ENCODE peak calls at places on chromosomes 13 and 19, in six cellular contexts. T, B, D, K, Q and H are unnamed samples.

GRCh38 chr13:75705395-75705794 is 69.3 kb downstream of the LMO7 start:
- DNase-seq in K (no peak), B (no peak), T (no peak), Q (no peak), D (peak), H (no peak)

GRCh38 chr13:74288361-74288911 is 154.2 kb upstream of the KLF12 start:
- DNase-seq in T (peak), D (peak), K (no peak), B (peak), Q (peak), H (no peak)

GRCh38 chr13:75607447-75607846 is 28.7 kb upstream of the LMO7 start:
- DNase-seq in Q (no peak), K (no peak), D (peak), B (no peak), T (no peak), H (no peak)

GRCh38 chr13:94344126-94344863 is 135.2 kb downstream of the DCT start:
- DNase-seq in K (no peak), B (no peak), T (no peak), D (no peak), Q (no peak), H (no peak)

GRCh38 chr13:23321534-23322241 is 111.8 kb downstream of the SACS start:
- DNase-seq in B (no peak), D (peak), K (no peak), T (no peak), Q (no peak), H (peak)

GRCh38 chr19:35451278-35452096 is 3.4 kb downstream of the FFAR2 start:
- DNase-seq in T (no peak), Q (no peak), D (no peak), K (no peak), B (no peak), H (peak)

GRCh38 chr13:51825165-51825592 is 19.8 kb downstream of the TMEM272 start:
- DNase-seq in K (no peak), T (no peak), Q (no peak), B (no peak), D (peak), H (peak)

GRCh38 chr13:101211261-101211660 is 205.0 kb downstream of the NALCN start:
- DNase-seq in K (no peak), D (peak), Q (no peak), B (no peak), T (no peak), H (no peak)

GRCh38 chr19:16216744-16217670 is 19.3 kb downstream of the AP1M1 start:
- DNase-seq in Q (no peak), K (no peak), D (no peak), B (peak), T (peak), H (no peak)

DNA sequence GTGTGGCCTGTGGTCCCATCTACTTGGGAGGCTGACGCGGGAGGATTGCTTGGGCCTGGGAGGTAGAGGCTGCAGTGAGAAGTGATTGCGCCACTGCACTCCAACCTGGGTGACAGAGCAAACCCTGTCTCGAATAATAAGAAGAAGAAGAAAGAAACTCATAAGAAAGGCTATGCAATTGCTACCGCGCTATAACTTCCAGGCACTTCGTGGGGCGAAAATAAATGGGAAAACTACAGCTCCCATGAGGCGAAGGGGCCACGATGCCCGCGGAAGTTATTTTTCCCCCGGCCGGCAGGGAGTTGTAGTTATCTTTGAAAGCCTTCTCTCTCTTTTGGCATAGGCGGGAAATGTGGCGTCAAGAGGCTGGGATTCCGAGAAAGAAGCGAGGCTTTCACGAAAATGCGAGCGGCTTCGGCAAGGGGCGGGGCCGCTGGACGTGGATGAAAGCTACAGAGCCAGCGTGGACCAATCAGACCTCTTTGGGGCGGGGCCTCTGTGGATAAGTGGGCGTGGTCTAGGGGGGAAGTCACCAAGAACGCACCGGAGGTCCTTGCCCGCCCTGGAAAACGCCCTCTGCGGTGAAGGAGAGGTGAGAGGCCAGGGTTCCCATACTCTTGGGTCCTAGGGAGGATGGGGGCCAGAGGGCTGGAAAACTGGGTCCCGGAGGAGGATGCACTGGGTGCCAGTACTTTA is at the start of gene NUCB1:
- DNase-seq in T (peak), B (peak), Q (peak), D (peak), K (peak), H (peak)
- TF ChIP-seq CTCF in T (no peak), B (peak), Q (no peak), D (peak), K (no peak), H (no peak)

GRCh38 chr19:9329999-9330398 is 6.0 kb downstream of the ZNF559 start:
- DNase-seq in Q (no peak), K (no peak), T (no peak), D (no peak), B (no peak), H (no peak)

GRCh38 chr19:9321338-9321737 is 2.6 kb upstream of the ZNF559 start:
- DNase-seq in B (no peak), K (no peak), T (no peak), Q (no peak), D (no peak), H (no peak)

GRCh38 chr19:9323919-9324583 is at the start of gene ZNF559:
- DNase-seq in K (peak), T (peak), Q (peak), B (peak), D (peak), H (peak)

GRCh38 chr19:9323557-9323918 is 441 bp upstream of the ZNF559 start:
- DNase-seq in Q (no peak), T (peak), D (peak), K (no peak), B (peak), H (peak)

DNA sequence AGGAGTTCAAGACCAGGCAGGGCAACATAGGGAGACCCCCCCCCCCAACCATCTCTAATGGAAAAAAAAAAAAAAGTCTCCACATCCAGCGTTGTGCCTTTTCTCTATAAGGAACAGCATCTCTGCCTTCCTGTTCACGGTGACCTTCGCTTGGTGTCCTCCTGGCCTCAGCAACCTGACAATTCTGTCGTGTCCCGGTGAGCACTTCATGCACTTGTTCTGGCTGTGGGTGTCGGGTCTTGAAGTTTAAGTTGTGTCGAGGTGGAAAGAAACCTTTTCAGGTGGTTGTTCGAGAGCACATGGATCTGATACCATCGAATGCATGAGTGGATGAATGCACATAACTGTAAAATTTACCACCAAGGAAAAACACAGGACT is 594 bp downstream of the ZNF559 start:
- DNase-seq in D (no peak), B (no peak), T (no peak), Q (no peak), K (no peak), H (no peak)
- TF ChIP-seq CTCF in D (no peak), B (no peak), T (no peak), Q (no peak), K (no peak), H (no peak)

GRCh38 chr19:273393-273792 is 17.8 kb downstream of the PLPP2 start:
- DNase-seq in T (no peak), K (no peak), D (no peak), B (no peak), Q (no peak), H (no peak)
- TF ChIP-seq CTCF in T (no peak), K (no peak), D (no peak), B (no peak), Q (no peak), H (no peak)

DNA sequence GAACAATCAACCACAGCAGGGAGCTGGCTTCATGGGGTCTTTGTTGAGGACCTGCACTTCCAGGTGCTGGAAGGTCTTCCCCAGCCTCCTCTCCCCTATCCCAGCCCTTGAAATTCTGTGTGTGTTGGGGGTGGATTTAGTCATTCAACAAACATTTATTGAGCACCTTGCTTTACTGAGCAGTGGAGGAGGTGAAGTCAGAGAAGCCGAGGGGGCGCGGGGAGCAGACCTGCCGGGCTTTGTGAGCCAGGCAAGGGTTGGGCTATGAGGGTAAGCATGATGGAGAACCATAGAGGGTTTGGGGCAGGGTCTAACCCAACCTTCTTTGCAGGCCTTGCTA is 3.5 kb upstream of the C19orf85 start:
- DNase-seq in Q (no peak), B (no peak), K (no peak), T (no peak), D (no peak), H (no peak)
- TF ChIP-seq CTCF in Q (peak), B (no peak), K (no peak), T (peak), D (no peak), H (no peak)

DNA sequence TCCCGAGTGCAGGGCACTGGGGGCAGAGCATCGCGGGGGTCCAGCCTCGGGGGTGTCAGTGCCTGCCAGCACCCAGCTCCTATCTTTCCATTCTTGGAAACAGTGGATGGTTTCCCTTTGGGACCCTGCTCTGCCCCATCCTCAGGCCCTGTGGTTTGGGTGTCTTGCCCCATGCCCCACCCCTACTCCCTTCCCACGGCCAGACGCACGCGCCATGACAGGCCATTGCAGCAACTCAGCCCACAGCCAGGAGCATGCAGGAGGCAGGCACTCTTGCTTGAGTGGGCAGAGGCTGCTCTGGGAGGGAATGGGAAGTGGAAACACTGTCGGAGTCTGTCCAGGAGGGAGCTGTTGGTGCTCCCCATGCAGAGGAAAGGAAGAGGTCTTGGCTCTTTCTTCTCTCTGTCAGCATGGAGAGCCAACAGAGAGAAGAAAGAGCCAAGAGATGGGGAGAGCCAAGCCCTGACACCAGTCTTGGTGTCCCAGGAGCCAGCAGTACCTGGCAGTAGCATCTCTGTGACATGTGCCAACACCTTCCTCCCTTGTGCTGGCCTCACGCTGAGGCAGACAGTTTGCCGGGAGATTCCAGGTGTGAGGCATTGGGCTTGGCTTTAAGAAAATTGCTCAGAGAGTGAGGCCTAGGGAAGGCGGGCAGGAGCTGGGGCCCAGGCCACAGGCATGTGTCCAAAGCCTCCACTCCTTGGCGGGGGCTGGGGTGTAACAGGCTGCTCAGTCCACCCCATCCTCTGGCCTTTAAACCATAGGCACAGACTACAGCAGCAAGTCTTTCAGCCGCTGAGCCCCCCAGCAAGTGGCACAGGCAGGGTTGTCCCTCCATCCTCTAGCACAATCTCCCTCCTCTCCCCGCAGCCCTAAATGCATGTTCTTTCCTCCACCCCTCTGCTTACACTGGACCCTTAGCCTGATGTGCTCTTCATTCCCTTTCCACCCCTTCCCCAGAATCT is 86.7 kb upstream of the UQCRFS1 start:
- DNase-seq in D (no peak), K (no peak), Q (no peak), T (no peak), B (peak), H (no peak)
- TF ChIP-seq CTCF in D (no peak), K (no peak), Q (no peak), T (no peak), B (no peak), H (no peak)

GRCh38 chr13:111031531-111031961 is 83.6 kb upstream of the ARHGEF7 start:
- DNase-seq in B (no peak), K (no peak), D (peak), T (no peak), Q (no peak), H (no peak)

GRCh38 chr13:111025310-111025709 is 89.8 kb upstream of the ARHGEF7 start:
- DNase-seq in K (no peak), Q (no peak), D (no peak), B (no peak), T (no peak), H (no peak)

GRCh38 chr13:111022886-111023285 is 92.2 kb upstream of the ARHGEF7 start:
- DNase-seq in Q (no peak), D (no peak), K (no peak), B (no peak), T (no peak), H (no peak)

GRCh38 chr13:111029957-111030609 is 85.0 kb upstream of the ARHGEF7 start:
- DNase-seq in T (no peak), B (no peak), Q (no peak), K (no peak), D (no peak), H (no peak)

GRCh38 chr13:111027481-111028439 is 87.3 kb upstream of the ARHGEF7 start:
- DNase-seq in B (no peak), D (peak), T (no peak), Q (no peak), K (no peak), H (no peak)
- TF ChIP-seq CTCF in B (no peak), D (peak), T (no peak), Q (no peak), K (no peak), H (no peak)

DNA sequence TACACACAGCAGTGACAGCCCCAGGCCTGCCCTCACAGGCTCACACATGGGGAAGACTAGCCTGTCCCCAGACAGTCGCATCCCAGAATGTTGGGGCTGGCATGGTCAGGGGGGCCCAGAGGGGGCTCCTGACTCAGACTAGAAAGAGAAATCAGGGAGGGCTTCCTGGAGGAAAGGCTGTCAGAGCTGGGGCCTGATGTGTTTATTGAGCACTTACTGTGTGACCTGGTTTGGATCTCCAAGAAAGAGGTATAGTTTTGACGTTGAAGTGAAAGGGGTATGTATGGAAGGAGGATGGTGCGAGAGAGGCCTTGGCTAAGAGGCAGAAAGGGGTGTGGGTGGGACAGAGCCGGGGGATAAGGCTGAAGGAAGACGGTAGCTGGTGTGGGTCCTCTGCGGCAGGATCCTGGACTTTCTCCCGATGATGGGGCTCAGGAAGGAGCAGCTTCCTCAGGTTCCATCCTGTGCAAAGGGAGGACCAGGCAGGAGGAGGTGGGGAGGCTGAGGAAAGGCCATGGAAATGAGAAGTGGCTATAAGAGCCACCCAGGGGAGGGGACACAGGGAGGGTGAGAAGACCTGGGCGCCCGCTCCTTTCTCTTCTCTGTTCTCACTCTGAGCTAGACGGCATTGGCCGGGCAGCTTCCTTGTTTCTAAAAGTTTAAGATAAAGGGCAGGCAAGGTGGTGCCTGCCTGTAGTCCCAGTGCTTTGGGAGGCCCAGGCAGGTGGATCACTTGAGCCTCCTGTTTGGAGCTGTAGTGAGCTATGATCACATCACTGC is 16.1 kb upstream of the BCL3 start:
- DNase-seq in K (no peak), T (no peak), D (no peak), Q (no peak), B (no peak), H (no peak)
- TF ChIP-seq CTCF in K (no peak), T (no peak), D (no peak), Q (no peak), B (no peak), H (no peak)

DNA sequence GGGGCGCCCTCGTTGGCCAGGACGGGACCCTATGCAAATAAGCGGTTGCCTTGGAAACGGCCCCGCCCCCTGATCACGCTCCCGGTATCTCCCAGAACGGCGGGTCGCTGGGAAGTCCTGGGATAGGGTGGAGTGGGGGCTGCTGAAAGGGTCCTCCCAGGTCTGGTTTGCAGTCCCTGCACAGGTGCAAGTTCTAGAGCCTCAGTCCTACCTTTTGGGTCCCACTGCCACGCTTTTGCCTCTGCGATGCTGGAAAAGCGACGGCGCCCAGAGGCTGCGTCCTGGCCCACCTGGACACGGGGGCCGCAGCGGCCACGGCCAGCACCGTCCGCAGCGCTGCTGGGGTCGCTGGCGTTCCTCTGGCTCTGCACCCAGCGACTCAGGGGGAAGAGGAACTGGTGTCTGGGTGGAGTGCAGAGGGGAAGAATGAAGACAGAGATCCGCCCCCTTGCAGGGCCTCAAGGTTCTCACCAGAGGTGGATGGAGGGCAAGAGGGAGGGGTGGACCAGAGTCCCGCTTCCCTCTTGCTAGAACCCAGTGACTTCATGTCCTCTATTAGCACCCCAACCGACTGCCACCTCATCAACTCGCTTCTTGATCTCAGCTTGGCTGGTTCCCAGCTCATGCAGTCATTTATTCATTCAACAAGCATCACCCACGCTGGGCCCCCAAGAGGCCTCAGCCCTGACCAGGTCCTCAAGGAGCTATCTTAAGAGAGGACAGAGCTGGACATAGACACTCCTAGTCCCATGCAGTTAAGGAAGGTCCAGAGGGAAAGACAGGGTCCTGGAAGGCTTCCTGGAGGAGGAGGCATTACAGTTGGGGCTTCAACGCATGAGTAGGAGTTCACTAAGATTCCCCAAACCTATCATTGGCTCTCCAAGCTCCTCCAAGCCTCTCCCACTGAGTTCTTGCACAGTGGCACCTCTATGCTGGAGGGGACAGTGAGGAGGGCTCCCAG is at the start of gene LRRC25:
- DNase-seq in K (no peak), Q (no peak), T (no peak), D (no peak), B (peak), H (peak)
- TF ChIP-seq CTCF in K (no peak), Q (no peak), T (no peak), D (no peak), B (peak), H (no peak)

GRCh38 chr13:102914629-102914935 is 68.8 kb downstream of the ERCC5 start:
- DNase-seq in D (no peak), T (no peak), K (no peak), Q (no peak), B (no peak), H (no peak)

GRCh38 chr13:102915393-102915792 is 69.6 kb downstream of the ERCC5 start:
- DNase-seq in K (no peak), D (no peak), T (no peak), B (no peak), Q (no peak), H (no peak)

GRCh38 chr13:102911336-102911735 is 65.5 kb downstream of the ERCC5 start:
- DNase-seq in K (no peak), B (no peak), T (no peak), D (peak), Q (no peak), H (no peak)

GRCh38 chr13:102913924-102914628 is 68.2 kb downstream of the ERCC5 start:
- DNase-seq in Q (no peak), K (no peak), T (peak), D (peak), B (no peak), H (no peak)

GRCh38 chr13:102912599-102912998 is 66.8 kb downstream of the ERCC5 start:
- DNase-seq in T (no peak), D (no peak), B (no peak), K (no peak), Q (no peak), H (no peak)
- TF ChIP-seq CTCF in T (no peak), D (no peak), B (no peak), K (no peak), Q (no peak), H (no peak)

GRCh38 chr19:32041681-32042292 is 303.6 kb upstream of the ZNF507 start:
- DNase-seq in K (no peak), B (no peak), D (peak), T (peak), Q (no peak), H (no peak)
- TF ChIP-seq CTCF in K (no peak), B (peak), D (peak), T (peak), Q (no peak), H (no peak)